ENCODE peak calls at places on chromosome 6, in nine cellular contexts. A is fibroblast of pulmonary artery, N is cardiac muscle cell, L is Peyer's patch, X is fibroblast of mammary gland, E is tibial artery, Z is ovary, Q is foreskin keratinocyte, U is neural crest cell. Y is an unnamed sample.

GRCh38 chr6:154931741-154932424 is 63.2 kb upstream of the TIAM2 start:
- DNase-seq in A (peak), N (no peak), L (no peak), X (peak), E (no peak), Z (no peak), Q (no peak), U (no peak), Y (no peak)

GRCh38 chr6:89895273-89895874 is 1.1 kb downstream of the GJA10 start:
- DNase-seq in A (peak), N (peak), L (no peak), X (peak), E (no peak), Z (no peak), Q (peak), U (peak), Y (no peak)

GRCh38 chr6:89297695-89298351 is 17.3 kb downstream of the GABRR2 start:
- DNase-seq in A (peak), N (no peak), L (peak), X (peak), E (no peak), Z (no peak), Q (peak), U (no peak), Y (peak)

GRCh38 chr6:100464910-100465700 is at the start of gene SIM1:
- DNase-seq in A (peak), N (peak), L (no peak), X (peak), E (no peak), Z (peak), Q (no peak), U (peak), Y (no peak)

GRCh38 chr6:35302604-35303218 is 5.1 kb downstream of the DEF6 start:
- DNase-seq in A (peak), N (peak), L (peak), X (peak), E (peak), Z (no peak), Q (peak), U (no peak), Y (no peak)

GRCh38 chr6:110880651-110881050 is 6.1 kb downstream of the AMD1 start:
- DNase-seq in A (no peak), N (no peak), L (no peak), X (no peak), E (no peak), Z (no peak), Q (no peak), U (no peak), Y (no peak)

GRCh38 chr6:34242252-34243130 is 5.8 kb downstream of the HMGA1 start:
- DNase-seq in A (no peak), N (no peak), L (no peak), X (peak), E (peak), Z (no peak), Q (no peak), U (no peak), Y (no peak)

GRCh38 chr6:134619789-134620188 is 301.9 kb upstream of the SGK1 start:
- DNase-seq in A (peak), N (peak), L (no peak), X (peak), E (no peak), Z (no peak), Q (peak), U (no peak), Y (no peak)

GRCh38 chr6:68059894-68060293 is 575.2 kb upstream of the ADGRB3 start:
- DNase-seq in A (peak), N (no peak), L (no peak), X (no peak), E (no peak), Z (no peak), Q (no peak), U (no peak), Y (no peak)

GRCh38 chr6:34771727-34772126 is 14.4 kb downstream of the SNRPC start:
- DNase-seq in A (peak), N (no peak), L (no peak), X (peak), E (no peak), Z (no peak), Q (peak), U (no peak), Y (no peak)

GRCh38 chr6:93419304-93420162 is at the start of gene EPHA7:
- DNase-seq in A (peak), N (peak), L (peak), X (peak), E (peak), Z (peak), Q (peak), U (peak), Y (peak)

GRCh38 chr6:108592371-108593337 is 31.9 kb downstream of the FOXO3 start:
- DNase-seq in A (peak), N (no peak), L (peak), X (peak), E (no peak), Z (no peak), Q (peak), U (no peak), Y (no peak)

GRCh38 chr6:53527249-53527765 is 17.6 kb downstream of the GCLC start:
- DNase-seq in A (no peak), N (no peak), L (no peak), X (no peak), E (no peak), Z (no peak), Q (no peak), U (no peak), Y (no peak)

GRCh38 chr6:105793132-105793531 is 293.0 kb upstream of the PRDM1 start:
- DNase-seq in A (no peak), N (no peak), L (peak), X (no peak), E (no peak), Z (no peak), Q (no peak), U (no peak), Y (no peak)
- TF ChIP-seq CTCF in A (no peak), N (no peak), L (no peak), X (peak), E (no peak), Z (no peak), Q (peak), U (no peak), Y (no peak)

GRCh38 chr6:169223006-169223405 is 30.6 kb downstream of the THBS2 start:
- DNase-seq in A (no peak), N (no peak), L (no peak), X (no peak), E (no peak), Z (no peak), Q (no peak), U (no peak), Y (peak)

GRCh38 chr6:169224185-169224695 is 29.4 kb downstream of the THBS2 start:
- DNase-seq in A (peak), N (no peak), L (no peak), X (peak), E (no peak), Z (peak), Q (peak), U (no peak), Y (peak)

GRCh38 chr6:169220068-169220964 is 33.3 kb downstream of the THBS2 start:
- DNase-seq in A (no peak), N (no peak), L (no peak), X (no peak), E (no peak), Z (no peak), Q (no peak), U (no peak), Y (no peak)

GRCh38 chr6:169222126-169222525 is 31.5 kb downstream of the THBS2 start:
- DNase-seq in A (no peak), N (no peak), L (no peak), X (no peak), E (no peak), Z (no peak), Q (no peak), U (no peak), Y (peak)

GRCh38 chr6:169221264-169221663 is 32.4 kb downstream of the THBS2 start:
- DNase-seq in A (no peak), N (no peak), L (no peak), X (no peak), E (no peak), Z (no peak), Q (no peak), U (no peak), Y (no peak)
- TF ChIP-seq CTCF in A (no peak), N (no peak), L (no peak), X (no peak), E (no peak), Z (no peak), Q (no peak), U (no peak), Y (no peak)

GRCh38 chr6:147970970-147971369 is 371.7 kb upstream of the SASH1 start:
- DNase-seq in A (peak), N (peak), L (no peak), X (peak), E (no peak), Z (no peak), Q (peak), U (no peak), Y (no peak)
- TF ChIP-seq CTCF in A (peak), N (peak), L (no peak), X (peak), E (no peak), Z (no peak), Q (peak), U (peak), Y (no peak)

DNA sequence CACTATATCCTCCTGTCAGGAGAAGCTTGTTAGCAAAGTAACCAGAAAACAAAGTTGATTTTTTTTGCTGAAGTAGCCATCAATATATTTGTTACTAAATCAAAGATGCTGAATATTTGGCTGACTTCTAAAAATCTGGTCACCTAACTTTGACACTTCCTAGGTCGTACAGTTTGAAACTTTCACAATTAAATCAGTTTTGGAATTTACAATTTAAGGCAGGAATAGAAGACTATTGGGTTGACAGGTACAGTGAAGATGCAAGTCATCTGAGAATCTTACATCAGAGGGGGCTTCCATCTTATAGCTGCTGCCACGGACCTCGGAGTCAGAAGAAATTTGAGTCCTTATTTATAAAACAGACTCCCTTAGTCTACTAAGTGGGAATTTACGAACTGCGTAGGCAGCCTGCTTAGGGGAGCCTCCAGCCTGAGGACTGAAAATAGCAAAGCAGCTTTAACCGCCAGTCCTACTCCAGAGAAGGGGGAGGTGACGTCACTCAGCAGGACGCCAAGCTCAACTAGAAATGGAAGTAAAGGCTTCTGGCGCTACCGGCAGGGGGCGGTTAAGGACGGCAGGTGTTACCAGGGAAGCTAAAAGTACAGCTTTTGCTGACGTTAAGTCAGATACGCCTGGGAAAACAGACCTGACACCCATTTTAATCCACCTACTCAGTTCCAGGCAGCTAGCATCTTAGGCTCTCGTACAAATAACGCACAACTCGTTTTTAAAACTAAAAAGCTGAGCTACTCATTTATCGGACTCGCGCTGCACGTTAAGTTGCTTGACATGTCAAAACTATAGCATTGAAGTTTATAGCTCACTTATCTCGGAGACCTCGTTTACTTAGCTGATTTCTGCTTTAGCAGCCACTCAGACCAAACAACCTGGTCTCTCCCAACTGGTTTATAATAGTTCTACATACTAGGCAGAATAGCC is 61.1 kb upstream of the HFE start:
- DNase-seq in A (peak), N (peak), L (peak), X (peak), E (peak), Z (peak), Q (peak), U (peak), Y (peak)
- TF ChIP-seq CTCF in A (peak), N (peak), L (peak), X (peak), E (peak), Z (peak), Q (peak), U (peak), Y (no peak)

GRCh38 chr6:22343864-22344263 is 47.0 kb upstream of the PRL start:
- DNase-seq in A (no peak), N (no peak), L (no peak), X (no peak), E (no peak), Z (no peak), Q (no peak), U (no peak), Y (no peak)
- TF ChIP-seq CTCF in A (no peak), N (no peak), L (no peak), X (peak), E (no peak), Z (no peak), Q (peak), U (peak), Y (no peak)

GRCh38 chr6:125752773-125753172 is 3.3 kb downstream of the HEY2 start:
- DNase-seq in A (no peak), N (no peak), L (no peak), X (no peak), E (no peak), Z (no peak), Q (no peak), U (no peak), Y (no peak)

GRCh38 chr6:125750692-125751333 is 1.4 kb downstream of the HEY2 start:
- DNase-seq in A (no peak), N (no peak), L (no peak), X (no peak), E (no peak), Z (no peak), Q (no peak), U (no peak), Y (no peak)

GRCh38 chr6:125753218-125753936 is 3.9 kb downstream of the HEY2 start:
- DNase-seq in A (peak), N (no peak), L (no peak), X (peak), E (no peak), Z (no peak), Q (no peak), U (no peak), Y (no peak)

GRCh38 chr6:125751334-125751916 is 2.0 kb downstream of the HEY2 start:
- DNase-seq in A (no peak), N (no peak), L (no peak), X (no peak), E (no peak), Z (no peak), Q (no peak), U (no peak), Y (no peak)

DNA sequence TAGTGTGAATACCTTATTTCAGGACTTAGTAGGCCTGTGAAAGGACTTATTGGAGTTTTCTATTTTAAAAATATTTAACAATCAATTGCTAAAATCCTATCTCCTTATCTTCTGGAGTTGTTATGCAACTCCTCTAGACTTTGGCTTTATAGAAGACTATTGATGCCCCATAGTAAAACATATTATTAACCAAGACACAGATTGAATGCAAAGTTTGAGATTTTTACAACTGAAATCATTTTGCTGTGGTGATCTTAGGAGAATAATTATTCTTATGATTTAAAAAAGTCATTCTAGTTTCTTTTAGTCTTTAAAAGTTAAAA is 4.5 kb downstream of the HEY2 start:
- DNase-seq in A (no peak), N (no peak), L (no peak), X (no peak), E (no peak), Z (no peak), Q (no peak), U (no peak), Y (no peak)
- TF ChIP-seq CTCF in A (no peak), N (no peak), L (no peak), X (no peak), E (no peak), Z (no peak), Q (no peak), U (peak), Y (no peak)

DNA sequence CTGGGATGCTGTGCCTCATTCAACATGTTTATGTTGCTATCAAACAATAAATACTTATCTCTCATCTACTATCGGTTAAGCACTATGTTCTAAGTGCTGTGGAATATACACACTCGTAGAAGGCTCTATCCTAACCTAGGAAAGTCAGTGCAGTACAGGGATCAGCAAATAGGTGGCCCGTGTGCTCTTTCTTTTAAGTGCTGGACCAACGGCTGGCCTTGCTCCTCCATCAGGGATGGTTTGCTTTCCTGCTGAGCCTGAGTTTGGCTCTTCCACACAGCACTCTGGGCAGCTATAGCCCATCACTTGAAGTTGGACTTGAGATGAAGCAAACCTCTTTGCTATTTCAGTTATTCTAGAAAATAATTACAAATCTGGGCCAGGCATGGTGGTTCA is 66.9 kb upstream of the KCNK16 start:
- DNase-seq in A (peak), N (peak), L (no peak), X (peak), E (no peak), Z (no peak), Q (no peak), U (no peak), Y (no peak)
- TF ChIP-seq CTCF in A (peak), N (peak), L (no peak), X (peak), E (no peak), Z (no peak), Q (peak), U (peak), Y (no peak)

GRCh38 chr6:157898169-157898568 is 75.1 kb downstream of the SNX9 start:
- DNase-seq in A (no peak), N (no peak), L (no peak), X (no peak), E (no peak), Z (no peak), Q (no peak), U (no peak), Y (no peak)
- TF ChIP-seq CTCF in A (peak), N (no peak), L (no peak), X (peak), E (peak), Z (no peak), Q (peak), U (no peak), Y (no peak)

Y was measured in omental fat pad.